ENCODE peak calls at places on chromosomes 5 and 9, in six cellular contexts. One of them, this sample, is unnamed.

GRCh38 chr9:71552480-71552879 is 215.8 kb downstream of the CEMIP2 start:
- DNase-seq in left cardiac atrium: no peak
- DNase-seq in AG04450: no peak
- DNase-seq in nephron progenitor cell: peak
- DNase-seq in fibroblast of pulmonary artery: no peak
- DNase-seq in NCI-H1436 treated with DMSO at 0.1 percent for 48 hours: no peak
- DNase-seq in this sample: peak

GRCh38 chr9:36945999-36946398 is 88.1 kb downstream of the PAX5 start:
- DNase-seq in left cardiac atrium: no peak
- DNase-seq in AG04450: no peak
- DNase-seq in nephron progenitor cell: no peak
- DNase-seq in fibroblast of pulmonary artery: no peak
- DNase-seq in NCI-H1436 treated with DMSO at 0.1 percent for 48 hours: no peak
- DNase-seq in this sample: no peak

GRCh38 chr9:107153336-107153735 is 129.7 kb upstream of the RAD23B start:
- DNase-seq in left cardiac atrium: no peak
- DNase-seq in AG04450: no peak
- DNase-seq in nephron progenitor cell: no peak
- DNase-seq in fibroblast of pulmonary artery: no peak
- DNase-seq in NCI-H1436 treated with DMSO at 0.1 percent for 48 hours: no peak
- DNase-seq in this sample: no peak

GRCh38 chr5:172504736-172505402 is 50.5 kb upstream of the SH3PXD2B start:
- DNase-seq in left cardiac atrium: peak
- DNase-seq in AG04450: no peak
- DNase-seq in nephron progenitor cell: no peak
- DNase-seq in fibroblast of pulmonary artery: peak
- DNase-seq in NCI-H1436 treated with DMSO at 0.1 percent for 48 hours: no peak
- DNase-seq in this sample: no peak

GRCh38 chr5:149114403-149115312 is 26.6 kb upstream of the ABLIM3 start:
- DNase-seq in left cardiac atrium: peak
- DNase-seq in AG04450: peak
- DNase-seq in nephron progenitor cell: peak
- DNase-seq in fibroblast of pulmonary artery: peak
- DNase-seq in NCI-H1436 treated with DMSO at 0.1 percent for 48 hours: no peak
- DNase-seq in this sample: no peak

GRCh38 chr5:164148292-164148691 is 642.9 kb downstream of the MAT2B start:
- DNase-seq in left cardiac atrium: no peak
- DNase-seq in AG04450: no peak
- DNase-seq in nephron progenitor cell: no peak
- DNase-seq in fibroblast of pulmonary artery: no peak
- DNase-seq in NCI-H1436 treated with DMSO at 0.1 percent for 48 hours: no peak
- DNase-seq in this sample: no peak

GRCh38 chr5:179300834-179301233 is 44.4 kb downstream of the ADAMTS2 start:
- DNase-seq in left cardiac atrium: peak
- DNase-seq in AG04450: no peak
- DNase-seq in nephron progenitor cell: no peak
- DNase-seq in fibroblast of pulmonary artery: no peak
- DNase-seq in NCI-H1436 treated with DMSO at 0.1 percent for 48 hours: no peak
- DNase-seq in this sample: no peak

GRCh38 chr9:98087420-98088354 is 31.2 kb downstream of the NANS start:
- DNase-seq in left cardiac atrium: peak
- DNase-seq in AG04450: no peak
- DNase-seq in nephron progenitor cell: peak
- DNase-seq in fibroblast of pulmonary artery: peak
- DNase-seq in NCI-H1436 treated with DMSO at 0.1 percent for 48 hours: no peak
- DNase-seq in this sample: no peak

GRCh38 chr5:110785356-110785755 is 46.5 kb downstream of the SLC25A46 start:
- DNase-seq in left cardiac atrium: no peak
- DNase-seq in AG04450: no peak
- DNase-seq in nephron progenitor cell: no peak
- DNase-seq in fibroblast of pulmonary artery: peak
- DNase-seq in NCI-H1436 treated with DMSO at 0.1 percent for 48 hours: no peak
- DNase-seq in this sample: no peak

GRCh38 chr9:93255994-93256877 is 72.3 kb downstream of the WNK2 start:
- DNase-seq in left cardiac atrium: no peak
- DNase-seq in AG04450: no peak
- DNase-seq in nephron progenitor cell: no peak
- DNase-seq in fibroblast of pulmonary artery: no peak
- DNase-seq in NCI-H1436 treated with DMSO at 0.1 percent for 48 hours: no peak
- DNase-seq in this sample: no peak

GRCh38 chr9:6305954-6306563 is 22.1 kb upstream of the TPD52L3 start:
- DNase-seq in left cardiac atrium: no peak
- DNase-seq in AG04450: peak
- DNase-seq in nephron progenitor cell: no peak
- DNase-seq in fibroblast of pulmonary artery: peak
- DNase-seq in NCI-H1436 treated with DMSO at 0.1 percent for 48 hours: no peak
- DNase-seq in this sample: peak

GRCh38 chr5:135052511-135053145 is 18.6 kb upstream of the PITX1 start:
- DNase-seq in left cardiac atrium: no peak
- DNase-seq in AG04450: no peak
- DNase-seq in nephron progenitor cell: no peak
- DNase-seq in fibroblast of pulmonary artery: no peak
- DNase-seq in NCI-H1436 treated with DMSO at 0.1 percent for 48 hours: no peak
- DNase-seq in this sample: no peak

GRCh38 chr5:35205186-35205585 is 25.1 kb downstream of the PRLR start:
- DNase-seq in left cardiac atrium: no peak
- DNase-seq in AG04450: no peak
- DNase-seq in nephron progenitor cell: no peak
- DNase-seq in fibroblast of pulmonary artery: peak
- DNase-seq in NCI-H1436 treated with DMSO at 0.1 percent for 48 hours: no peak
- DNase-seq in this sample: no peak

GRCh38 chr5:138282918-138283742 is 8.7 kb upstream of the GFRA3 start:
- DNase-seq in left cardiac atrium: peak
- DNase-seq in AG04450: peak
- DNase-seq in nephron progenitor cell: peak
- DNase-seq in fibroblast of pulmonary artery: peak
- DNase-seq in NCI-H1436 treated with DMSO at 0.1 percent for 48 hours: no peak
- DNase-seq in this sample: no peak

GRCh38 chr5:99025298-99026045 is 96.7 kb upstream of the CHD1 start:
- DNase-seq in left cardiac atrium: no peak
- DNase-seq in AG04450: no peak
- DNase-seq in nephron progenitor cell: no peak
- DNase-seq in fibroblast of pulmonary artery: no peak
- DNase-seq in NCI-H1436 treated with DMSO at 0.1 percent for 48 hours: no peak
- DNase-seq in this sample: no peak

GRCh38 chr9:91425270-91425669 is 1.6 kb upstream of the NFIL3 start:
- DNase-seq in left cardiac atrium: no peak
- DNase-seq in AG04450: no peak
- DNase-seq in nephron progenitor cell: no peak
- DNase-seq in fibroblast of pulmonary artery: no peak
- DNase-seq in NCI-H1436 treated with DMSO at 0.1 percent for 48 hours: no peak
- DNase-seq in this sample: no peak

GRCh38 chr5:36744678-36745659 is 131.6 kb upstream of the NIPBL start:
- DNase-seq in left cardiac atrium: peak
- DNase-seq in AG04450: peak
- DNase-seq in nephron progenitor cell: peak
- DNase-seq in fibroblast of pulmonary artery: peak
- DNase-seq in NCI-H1436 treated with DMSO at 0.1 percent for 48 hours: no peak
- DNase-seq in this sample: peak

GRCh38 chr5:179224741-179225140 is 120.5 kb downstream of the ADAMTS2 start:
- DNase-seq in left cardiac atrium: no peak
- DNase-seq in AG04450: no peak
- DNase-seq in nephron progenitor cell: no peak
- DNase-seq in fibroblast of pulmonary artery: no peak
- DNase-seq in NCI-H1436 treated with DMSO at 0.1 percent for 48 hours: no peak
- DNase-seq in this sample: no peak

GRCh38 chr5:153525536-153525935 is 35.1 kb downstream of the GRIA1 start:
- DNase-seq in left cardiac atrium: no peak
- DNase-seq in AG04450: no peak
- DNase-seq in nephron progenitor cell: no peak
- DNase-seq in fibroblast of pulmonary artery: no peak
- DNase-seq in NCI-H1436 treated with DMSO at 0.1 percent for 48 hours: no peak
- DNase-seq in this sample: no peak

GRCh38 chr5:131109540-131110255 is 55.4 kb downstream of the HINT1 start:
- DNase-seq in left cardiac atrium: no peak
- DNase-seq in AG04450: no peak
- DNase-seq in nephron progenitor cell: peak
- DNase-seq in fibroblast of pulmonary artery: peak
- DNase-seq in NCI-H1436 treated with DMSO at 0.1 percent for 48 hours: no peak
- DNase-seq in this sample: no peak

GRCh38 chr9:36407122-36407723 is 7.2 kb upstream of the RNF38 start:
- DNase-seq in left cardiac atrium: peak
- DNase-seq in AG04450: no peak
- DNase-seq in nephron progenitor cell: peak
- DNase-seq in fibroblast of pulmonary artery: peak
- DNase-seq in NCI-H1436 treated with DMSO at 0.1 percent for 48 hours: peak
- DNase-seq in this sample: peak

GRCh38 chr5:147887026-147887627 is 8.6 kb downstream of the SCGB3A2 start:
- DNase-seq in left cardiac atrium: no peak
- DNase-seq in AG04450: no peak
- DNase-seq in nephron progenitor cell: no peak
- DNase-seq in fibroblast of pulmonary artery: peak
- DNase-seq in NCI-H1436 treated with DMSO at 0.1 percent for 48 hours: peak
- DNase-seq in this sample: no peak

GRCh38 chr5:165502893-165503696 is 1997.7 kb downstream of the MAT2B start:
- DNase-seq in left cardiac atrium: no peak
- DNase-seq in AG04450: no peak
- DNase-seq in nephron progenitor cell: no peak
- DNase-seq in fibroblast of pulmonary artery: no peak
- DNase-seq in NCI-H1436 treated with DMSO at 0.1 percent for 48 hours: no peak
- DNase-seq in this sample: no peak

GRCh38 chr5:71873202-71873601 is 154.1 kb downstream of the CARTPT start:
- DNase-seq in left cardiac atrium: no peak
- DNase-seq in AG04450: no peak
- DNase-seq in nephron progenitor cell: no peak
- DNase-seq in fibroblast of pulmonary artery: no peak
- DNase-seq in NCI-H1436 treated with DMSO at 0.1 percent for 48 hours: peak
- DNase-seq in this sample: no peak

GRCh38 chr9:126459965-126460843 is 133.6 kb downstream of the MVB12B start:
- DNase-seq in left cardiac atrium: no peak
- DNase-seq in AG04450: peak
- DNase-seq in nephron progenitor cell: no peak
- DNase-seq in fibroblast of pulmonary artery: no peak
- DNase-seq in NCI-H1436 treated with DMSO at 0.1 percent for 48 hours: no peak
- DNase-seq in this sample: no peak

GRCh38 chr9:96720435-96720834 is 57.5 kb downstream of the ZNF510 start:
- DNase-seq in left cardiac atrium: no peak
- DNase-seq in AG04450: no peak
- DNase-seq in nephron progenitor cell: no peak
- DNase-seq in fibroblast of pulmonary artery: no peak
- DNase-seq in NCI-H1436 treated with DMSO at 0.1 percent for 48 hours: no peak
- DNase-seq in this sample: no peak

GRCh38 chr5:54140247-54140646 is 170.1 kb downstream of the ARL15 start:
- DNase-seq in left cardiac atrium: no peak
- DNase-seq in AG04450: no peak
- DNase-seq in nephron progenitor cell: no peak
- DNase-seq in fibroblast of pulmonary artery: no peak
- DNase-seq in NCI-H1436 treated with DMSO at 0.1 percent for 48 hours: no peak
- DNase-seq in this sample: no peak

GRCh38 chr5:115087951-115088350 is 81.8 kb downstream of the TRIM36 start:
- DNase-seq in left cardiac atrium: no peak
- DNase-seq in AG04450: no peak
- DNase-seq in nephron progenitor cell: no peak
- DNase-seq in fibroblast of pulmonary artery: no peak
- DNase-seq in NCI-H1436 treated with DMSO at 0.1 percent for 48 hours: no peak
- DNase-seq in this sample: no peak

GRCh38 chr5:68320094-68320986 is 104.8 kb downstream of the PIK3R1 start:
- DNase-seq in left cardiac atrium: no peak
- DNase-seq in AG04450: no peak
- DNase-seq in nephron progenitor cell: no peak
- DNase-seq in fibroblast of pulmonary artery: no peak
- DNase-seq in NCI-H1436 treated with DMSO at 0.1 percent for 48 hours: no peak
- DNase-seq in this sample: no peak

GRCh38 chr5:54883374-54884194 is 101.8 kb downstream of the ESM1 start:
- DNase-seq in left cardiac atrium: peak
- DNase-seq in AG04450: no peak
- DNase-seq in nephron progenitor cell: peak
- DNase-seq in fibroblast of pulmonary artery: peak
- DNase-seq in NCI-H1436 treated with DMSO at 0.1 percent for 48 hours: no peak
- DNase-seq in this sample: no peak

GRCh38 chr9:112169368-112169767 is 5.7 kb downstream of the SUSD1 start:
- DNase-seq in left cardiac atrium: no peak
- DNase-seq in AG04450: no peak
- DNase-seq in nephron progenitor cell: no peak
- DNase-seq in fibroblast of pulmonary artery: no peak
- DNase-seq in NCI-H1436 treated with DMSO at 0.1 percent for 48 hours: no peak
- DNase-seq in this sample: no peak

GRCh38 chr5:128574041-128574440 is 36.0 kb upstream of the FBN2 start:
- DNase-seq in left cardiac atrium: no peak
- DNase-seq in AG04450: no peak
- DNase-seq in nephron progenitor cell: no peak
- DNase-seq in fibroblast of pulmonary artery: peak
- DNase-seq in NCI-H1436 treated with DMSO at 0.1 percent for 48 hours: no peak
- DNase-seq in this sample: no peak

GRCh38 chr5:159855476-159856157 is 60.7 kb upstream of the ADRA1B start:
- DNase-seq in left cardiac atrium: peak
- DNase-seq in AG04450: no peak
- DNase-seq in nephron progenitor cell: no peak
- DNase-seq in fibroblast of pulmonary artery: no peak
- DNase-seq in NCI-H1436 treated with DMSO at 0.1 percent for 48 hours: no peak
- DNase-seq in this sample: no peak

GRCh38 chr5:16774806-16775205 is 158.0 kb upstream of the RETREG1 start:
- DNase-seq in left cardiac atrium: no peak
- DNase-seq in AG04450: peak
- DNase-seq in nephron progenitor cell: no peak
- DNase-seq in fibroblast of pulmonary artery: no peak
- DNase-seq in NCI-H1436 treated with DMSO at 0.1 percent for 48 hours: no peak
- DNase-seq in this sample: no peak

GRCh38 chr5:40221796-40222195 is 457.9 kb upstream of the PTGER4 start:
- DNase-seq in left cardiac atrium: no peak
- DNase-seq in AG04450: no peak
- DNase-seq in nephron progenitor cell: no peak
- DNase-seq in fibroblast of pulmonary artery: peak
- DNase-seq in NCI-H1436 treated with DMSO at 0.1 percent for 48 hours: no peak
- DNase-seq in this sample: no peak